ENCODE peak calls at places on chromosome 5, in five cellular contexts. One of them, this sample, is unnamed.

GRCh38 chr5:165735388-165735787 is 2230.0 kb downstream of the MAT2B start:
- DNase-seq in spleen: no peak
- DNase-seq in uterus: no peak
- DNase-seq in tibial artery: no peak
- DNase-seq in Peyer's patch: no peak
- DNase-seq in this sample: no peak

GRCh38 chr5:139908749-139909148 is 113.1 kb downstream of the PSD2 start:
- DNase-seq in spleen: peak; percentile 59
- DNase-seq in Peyer's patch: no peak
- DNase-seq in uterus: no peak
- DNase-seq in tibial artery: peak; percentile 32
- DNase-seq in this sample: no peak

GRCh38 chr5:135488727-135489465 is 36.7 kb upstream of the TIFAB start:
- DNase-seq in Peyer's patch: no peak
- DNase-seq in tibial artery: peak; percentile 66
- DNase-seq in uterus: no peak
- DNase-seq in spleen: no peak
- DNase-seq in this sample: peak; percentile 83

GRCh38 chr5:122751293-122751753 is 23.6 kb upstream of the SNX2 start:
- DNase-seq in spleen: no peak
- DNase-seq in tibial artery: no peak
- DNase-seq in Peyer's patch: no peak
- DNase-seq in uterus: no peak
- DNase-seq in this sample: no peak

GRCh38 chr5:40383719-40384651 is 295.7 kb upstream of the PTGER4 start:
- DNase-seq in tibial artery: no peak
- DNase-seq in spleen: no peak
- DNase-seq in uterus: no peak
- DNase-seq in Peyer's patch: no peak
- DNase-seq in this sample: no peak

GRCh38 chr5:97534166-97534565 is 351.1 kb upstream of the RIOK2 start:
- DNase-seq in spleen: no peak
- DNase-seq in tibial artery: no peak
- DNase-seq in Peyer's patch: no peak
- DNase-seq in uterus: no peak
- DNase-seq in this sample: no peak

GRCh38 chr5:131379723-131380122 is 115.9 kb downstream of the CDC42SE2 start:
- DNase-seq in uterus: no peak
- DNase-seq in spleen: no peak
- DNase-seq in tibial artery: no peak
- DNase-seq in Peyer's patch: no peak
- DNase-seq in this sample: no peak

GRCh38 chr5:14580037-14581034 is 1.3 kb upstream of the OTULINL start:
- DNase-seq in spleen: no peak
- DNase-seq in uterus: no peak
- DNase-seq in tibial artery: no peak
- DNase-seq in Peyer's patch: no peak
- DNase-seq in this sample: no peak

GRCh38 chr5:32280656-32281081 is 32.1 kb downstream of the MTMR12 start:
- DNase-seq in Peyer's patch: no peak
- DNase-seq in tibial artery: no peak
- DNase-seq in spleen: no peak
- DNase-seq in uterus: no peak
- DNase-seq in this sample: no peak

GRCh38 chr5:98581416-98581999 is 192.0 kb upstream of the RGMB start:
- DNase-seq in uterus: no peak
- DNase-seq in Peyer's patch: no peak
- DNase-seq in spleen: no peak
- DNase-seq in tibial artery: no peak
- DNase-seq in this sample: no peak

GRCh38 chr5:32419791-32420190 is 24.7 kb downstream of the ZFR start:
- DNase-seq in tibial artery: no peak
- DNase-seq in uterus: no peak
- DNase-seq in spleen: no peak
- DNase-seq in Peyer's patch: no peak
- DNase-seq in this sample: no peak

GRCh38 chr5:34491251-34491620 is 164.9 kb upstream of the RAI14 start:
- DNase-seq in Peyer's patch: no peak
- DNase-seq in tibial artery: no peak
- DNase-seq in spleen: no peak
- DNase-seq in uterus: no peak
- DNase-seq in this sample: no peak

GRCh38 chr5:172498431-172499129 is 44.3 kb upstream of the SH3PXD2B start:
- DNase-seq in Peyer's patch: peak; percentile 27
- DNase-seq in spleen: no peak
- DNase-seq in uterus: no peak
- DNase-seq in tibial artery: peak; percentile 47
- DNase-seq in this sample: no peak

GRCh38 chr5:147558826-147559225 is 49.0 kb upstream of the DPYSL3 start:
- DNase-seq in uterus: peak; percentile 65
- DNase-seq in tibial artery: peak; percentile 76
- DNase-seq in spleen: no peak
- DNase-seq in Peyer's patch: no peak
- DNase-seq in this sample: peak; percentile 52

GRCh38 chr5:103525366-103525765 is 37.2 kb downstream of the NUDT12 start:
- DNase-seq in uterus: no peak
- DNase-seq in Peyer's patch: no peak
- DNase-seq in tibial artery: no peak
- DNase-seq in spleen: no peak
- DNase-seq in this sample: no peak

GRCh38 chr5:178284095-178284675 is 51.6 kb upstream of the PHYKPL start:
- DNase-seq in tibial artery: no peak
- DNase-seq in uterus: no peak
- DNase-seq in Peyer's patch: no peak
- DNase-seq in spleen: no peak
- DNase-seq in this sample: no peak

GRCh38 chr5:59759600-59760357 is 133.7 kb downstream of the PDE4D start:
- DNase-seq in uterus: no peak
- DNase-seq in tibial artery: no peak
- DNase-seq in Peyer's patch: no peak
- DNase-seq in spleen: no peak
- DNase-seq in this sample: no peak

GRCh38 chr5:133890776-133891280 is 77.6 kb downstream of the C5orf15 start:
- DNase-seq in Peyer's patch: peak; percentile 19
- DNase-seq in spleen: peak; percentile 44
- DNase-seq in tibial artery: no peak
- DNase-seq in uterus: no peak
- DNase-seq in this sample: no peak

GRCh38 chr5:1880377-1881272 is 2.1 kb downstream of the IRX4 start:
- DNase-seq in tibial artery: no peak
- DNase-seq in spleen: no peak
- DNase-seq in uterus: no peak
- DNase-seq in Peyer's patch: no peak
- DNase-seq in this sample: no peak

GRCh38 chr5:1878050-1878849 is 4.5 kb downstream of the IRX4 start:
- DNase-seq in uterus: no peak
- DNase-seq in spleen: no peak
- DNase-seq in Peyer's patch: no peak
- DNase-seq in tibial artery: no peak
- DNase-seq in this sample: no peak

GRCh38 chr5:1877434-1878049 is 5.2 kb downstream of the IRX4 start:
- DNase-seq in uterus: no peak
- DNase-seq in Peyer's patch: no peak
- DNase-seq in tibial artery: no peak
- DNase-seq in spleen: no peak
- DNase-seq in this sample: no peak

GRCh38 chr5:1881273-1881586 is 1.5 kb downstream of the IRX4 start:
- DNase-seq in uterus: no peak
- DNase-seq in Peyer's patch: no peak
- DNase-seq in tibial artery: no peak
- DNase-seq in spleen: no peak
- DNase-seq in this sample: no peak

DNA sequence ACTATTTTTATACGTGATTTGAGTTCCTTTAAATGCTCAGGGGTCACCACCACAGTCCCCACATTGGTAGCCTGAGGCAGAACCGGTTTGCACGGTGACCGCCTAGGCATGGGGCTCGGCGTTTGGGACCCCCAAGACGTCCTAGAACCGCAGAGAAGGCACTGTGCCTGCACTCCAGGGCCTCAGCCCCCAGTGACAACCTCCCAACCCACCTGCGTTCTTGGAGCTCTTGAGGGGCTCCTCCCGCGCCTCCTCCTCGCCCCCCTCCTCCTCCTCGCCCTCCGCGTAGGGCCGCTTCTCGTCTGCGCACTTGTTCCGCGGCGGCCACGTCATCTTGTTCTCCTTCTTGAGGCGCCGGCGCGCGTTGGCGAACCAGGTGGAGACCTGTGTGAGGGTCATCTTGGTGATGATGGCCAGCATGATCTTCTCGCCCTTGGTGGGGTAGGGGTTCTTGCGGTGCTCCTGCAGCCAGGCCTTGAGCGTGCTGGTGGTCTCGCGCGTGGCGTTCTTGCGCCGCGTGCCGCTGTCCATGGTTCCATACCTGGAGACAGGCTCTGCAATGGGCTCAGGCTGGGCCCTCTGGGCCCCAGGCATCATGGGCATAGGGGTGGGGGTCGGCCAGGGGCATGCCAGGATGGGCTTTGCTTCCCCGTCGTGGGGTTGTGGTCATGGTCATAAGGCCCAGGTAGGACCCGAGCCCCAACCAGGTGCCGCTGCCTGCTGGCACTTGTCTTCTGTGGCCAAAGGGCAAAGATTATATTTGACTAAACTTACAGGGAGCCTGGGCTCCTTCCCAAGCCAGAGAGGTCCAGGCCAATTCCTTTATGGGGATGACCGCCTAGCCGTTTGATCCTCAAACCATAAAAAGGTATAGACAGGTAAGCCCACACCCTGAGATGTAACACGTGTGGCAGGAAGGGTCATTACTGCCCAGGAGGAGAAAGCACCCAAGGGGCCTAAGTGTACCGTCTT is 3.1 kb downstream of the IRX4 start:
- DNase-seq in uterus: no peak
- DNase-seq in spleen: no peak
- DNase-seq in tibial artery: no peak
- DNase-seq in Peyer's patch: no peak
- DNase-seq in this sample: no peak
- H3K4me1 ChIP-seq in uterus: peaks cover 40% of the 10 kb centered on the region
- H3K4me1 ChIP-seq in spleen: peaks cover 37% of the 10 kb centered on the region
- H3K4me1 ChIP-seq in tibial artery: peaks cover 39% of the 10 kb centered on the region
- H3K4me1 ChIP-seq in Peyer's patch: no peaks in the 10 kb centered on the region
- H3K4me1 ChIP-seq in this sample: peaks cover 25% of the 10 kb centered on the region

GRCh38 chr5:120684213-120684612 is 220.1 kb downstream of the PRR16 start:
- DNase-seq in tibial artery: no peak
- DNase-seq in Peyer's patch: no peak
- DNase-seq in uterus: no peak
- DNase-seq in spleen: no peak
- DNase-seq in this sample: no peak
- TF ChIP-seq CTCF in tibial artery: no peak
- TF ChIP-seq CTCF in Peyer's patch: no peak
- TF ChIP-seq CTCF in uterus: no peak
- TF ChIP-seq CTCF in spleen: no peak
- TF ChIP-seq CTCF in this sample: no peak

DNA sequence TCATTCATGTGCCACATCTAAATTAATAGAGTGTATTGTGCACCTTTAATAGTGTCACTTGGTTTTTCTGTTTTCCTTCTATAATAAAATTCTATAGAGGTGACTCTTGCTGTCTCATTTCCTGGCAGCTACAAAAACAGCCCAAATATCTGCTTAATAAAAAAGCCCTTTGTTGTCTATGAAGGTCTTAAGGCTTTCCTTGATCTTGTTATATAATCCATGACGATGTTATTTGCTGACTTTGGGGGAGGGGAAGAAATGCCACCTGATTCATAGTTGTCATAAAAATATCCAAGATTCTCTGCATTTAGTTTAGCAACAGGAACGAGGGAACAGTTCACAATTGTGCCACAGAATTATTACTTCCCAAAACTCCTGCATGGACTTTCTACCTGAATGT is 31.3 kb downstream of the CPEB4 start:
- DNase-seq in spleen: no peak
- DNase-seq in Peyer's patch: no peak
- DNase-seq in tibial artery: no peak
- DNase-seq in uterus: no peak
- DNase-seq in this sample: no peak
- H3K4me1 ChIP-seq in spleen: peaks cover 59% of the 10 kb centered on the region
- H3K4me1 ChIP-seq in Peyer's patch: no peaks in the 10 kb centered on the region
- H3K4me1 ChIP-seq in tibial artery: peaks cover 46% of the 10 kb centered on the region
- H3K4me1 ChIP-seq in uterus: peaks cover 9% of the 10 kb centered on the region
- H3K4me1 ChIP-seq in this sample: peaks cover 30% of the 10 kb centered on the region

DNA sequence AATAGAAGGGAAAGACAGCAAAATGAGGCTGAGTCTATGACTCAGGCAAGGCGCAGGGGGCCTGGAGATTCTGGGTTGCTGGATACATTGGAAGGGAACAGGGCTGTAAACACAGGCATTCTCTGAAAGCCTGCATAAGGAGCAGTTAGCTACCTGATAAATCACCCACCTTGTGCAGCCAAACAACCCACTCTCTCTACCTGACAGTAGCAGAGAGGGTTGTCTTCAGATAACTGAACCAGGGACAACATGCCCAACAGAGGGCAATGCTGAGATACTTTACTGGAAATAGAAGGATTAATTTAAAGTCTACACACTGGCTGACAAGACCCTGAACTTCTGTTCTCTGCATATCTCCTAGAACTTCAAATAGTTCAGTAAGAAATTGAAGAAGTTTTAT is 161.6 kb downstream of the KCTD16 start:
- DNase-seq in uterus: no peak
- DNase-seq in Peyer's patch: no peak
- DNase-seq in tibial artery: no peak
- DNase-seq in spleen: no peak
- DNase-seq in this sample: no peak
- TF ChIP-seq CTCF in uterus: no peak
- TF ChIP-seq CTCF in Peyer's patch: no peak
- TF ChIP-seq CTCF in tibial artery: no peak
- TF ChIP-seq CTCF in spleen: no peak
- TF ChIP-seq CTCF in this sample: no peak

This sample was measured in left lung.